ENCODE peak calls at places on chromosomes 6 and 20, in ten cellular contexts. J is lower leg skin; E is activated T-cell treated with anti-CD3 and anti-CD28 coated beads, Interleukin-2, amount 50 U/mL, for 48 hours; C is activated naive CD4-positive, alpha-beta T cell; A is RPMI7951; V is ELF-1; R is BE2C; M is HFFc6; Z is tibial nerve; S is amniotic stem cell. T is an unnamed sample.

GRCh38 chr6:166619912-166620311 is 7.1 kb downstream of the RPS6KA2 start:
- DNase-seq in J (peak), E (no peak), C (no peak), A (peak), V (no peak), R (no peak), M (peak), Z (peak), S (peak), T (no peak)

GRCh38 chr6:44932651-44933091 is 395.5 kb upstream of the RUNX2 start:
- DNase-seq in J (no peak), E (no peak), C (peak), A (no peak), V (no peak), R (no peak), M (no peak), Z (no peak), S (no peak), T (no peak)

GRCh38 chr6:30942338-30943060 is 1.7 kb downstream of the MUCL3 start:
- DNase-seq in J (peak), E (no peak), C (no peak), A (peak), V (peak), R (no peak), M (peak), Z (peak), S (peak), T (no peak)

GRCh38 chr20:62523473-62524203 is 47.8 kb upstream of the GATA5 start:
- DNase-seq in J (no peak), E (peak), C (peak), A (peak), V (peak), R (no peak), M (no peak), Z (no peak), S (no peak), T (no peak)

GRCh38 chr6:1496836-1497592 is 107.6 kb downstream of the FOXF2 start:
- DNase-seq in J (no peak), E (no peak), C (no peak), A (no peak), V (no peak), R (no peak), M (no peak), Z (no peak), S (no peak), T (no peak)

GRCh38 chr6:26251354-26252081 is 113.5 kb upstream of the BTN3A2 start:
- DNase-seq in J (peak), E (peak), C (peak), A (peak), V (peak), R (peak), M (peak), Z (peak), S (peak), T (peak)

GRCh38 chr20:53706511-53707031 is 112.9 kb upstream of the ZNF217 start:
- DNase-seq in J (no peak), E (no peak), C (no peak), A (peak), V (no peak), R (no peak), M (no peak), Z (no peak), S (peak), T (no peak)

GRCh38 chr6:159052720-159053119 is 7.9 kb upstream of the TAGAP start:
- DNase-seq in J (no peak), E (no peak), C (no peak), A (no peak), V (no peak), R (no peak), M (no peak), Z (no peak), S (no peak), T (no peak)

GRCh38 chr6:71405416-71405815 is 116.8 kb downstream of the OGFRL1 start:
- DNase-seq in J (no peak), E (no peak), C (no peak), A (no peak), V (no peak), R (no peak), M (no peak), Z (no peak), S (no peak), T (no peak)

GRCh38 chr6:57158658-57159057 is 13.5 kb upstream of the BAG2 start:
- DNase-seq in J (no peak), E (no peak), C (no peak), A (peak), V (no peak), R (no peak), M (peak), Z (no peak), S (no peak), T (no peak)

GRCh38 chr6:90222724-90223198 is 73.9 kb downstream of the BACH2 start:
- DNase-seq in J (peak), E (peak), C (no peak), A (peak), V (no peak), R (no peak), M (no peak), Z (no peak), S (no peak), T (no peak)

GRCh38 chr6:125746019-125746414 is 3.4 kb upstream of the HEY2 start:
- DNase-seq in J (no peak), E (no peak), C (no peak), A (no peak), V (no peak), R (no peak), M (no peak), Z (no peak), S (no peak), T (no peak)

GRCh38 chr20:4713401-4713800 is 8.3 kb upstream of the PRND start:
- DNase-seq in J (no peak), E (peak), C (no peak), A (peak), V (no peak), R (no peak), M (no peak), Z (no peak), S (no peak), T (no peak)

GRCh38 chr6:130810307-130811030 is 16.7 kb upstream of the SMLR1 start:
- DNase-seq in J (no peak), E (no peak), C (no peak), A (peak), V (no peak), R (no peak), M (peak), Z (no peak), S (no peak), T (no peak)

GRCh38 chr6:24581084-24581669 is 64.8 kb downstream of the KIAA0319 start:
- DNase-seq in J (peak), E (peak), C (peak), A (peak), V (peak), R (peak), M (peak), Z (peak), S (peak), T (no peak)

GRCh38 chr6:53397283-53397682 is 48.5 kb upstream of the ELOVL5 start:
- DNase-seq in J (no peak), E (no peak), C (no peak), A (no peak), V (no peak), R (no peak), M (no peak), Z (no peak), S (no peak), T (no peak)

GRCh38 chr6:134389129-134389528 is 71.2 kb upstream of the SGK1 start:
- DNase-seq in J (no peak), E (no peak), C (no peak), A (no peak), V (no peak), R (no peak), M (no peak), Z (no peak), S (no peak), T (no peak)

GRCh38 chr20:7094438-7094997 is 327.0 kb downstream of the BMP2 start:
- DNase-seq in J (no peak), E (peak), C (no peak), A (peak), V (peak), R (peak), M (no peak), Z (no peak), S (no peak), T (no peak)

GRCh38 chr6:99613705-99614429 is 7.2 kb downstream of the PRDM13 start:
- DNase-seq in J (no peak), E (peak), C (no peak), A (no peak), V (peak), R (no peak), M (no peak), Z (no peak), S (no peak), T (no peak)

GRCh38 chr6:46437671-46438221 is 53.5 kb downstream of the RCAN2 start:
- DNase-seq in J (no peak), E (no peak), C (no peak), A (peak), V (no peak), R (no peak), M (peak), Z (no peak), S (no peak), T (no peak)

GRCh38 chr20:61558726-61559125 is 306.7 kb downstream of the CDH4 start:
- DNase-seq in J (no peak), E (no peak), C (no peak), A (peak), V (no peak), R (no peak), M (peak), Z (no peak), S (no peak), T (no peak)

GRCh38 chr20:51500311-51500710 is 42.2 kb downstream of the NFATC2 start:
- DNase-seq in J (peak), E (no peak), C (peak), A (no peak), V (no peak), R (no peak), M (no peak), Z (no peak), S (no peak), T (no peak)

GRCh38 chr20:25580711-25581110 is 4.6 kb downstream of the NINL start:
- DNase-seq in J (peak), E (no peak), C (no peak), A (no peak), V (no peak), R (no peak), M (no peak), Z (no peak), S (no peak), T (no peak)

GRCh38 chr6:12585497-12585958 is 131.0 kb upstream of the PHACTR1 start:
- DNase-seq in J (no peak), E (no peak), C (no peak), A (peak), V (no peak), R (no peak), M (no peak), Z (no peak), S (no peak), T (no peak)

GRCh38 chr6:99603421-99604160 is 3.0 kb upstream of the PRDM13 start:
- DNase-seq in J (no peak), E (peak), C (no peak), A (peak), V (peak), R (no peak), M (no peak), Z (no peak), S (no peak), T (no peak)

GRCh38 chr20:2289475-2289874 is 6.3 kb upstream of the TGM3 start:
- DNase-seq in J (peak), E (no peak), C (no peak), A (peak), V (peak), R (no peak), M (no peak), Z (no peak), S (no peak), T (no peak)

GRCh38 chr6:166441641-166442078 is 58.9 kb upstream of the MPC1 start:
- DNase-seq in J (peak), E (no peak), C (no peak), A (no peak), V (no peak), R (no peak), M (no peak), Z (no peak), S (no peak), T (no peak)

GRCh38 chr6:136969930-136970329 is 47.8 kb downstream of the SLC35D3 start:
- DNase-seq in J (no peak), E (no peak), C (no peak), A (no peak), V (no peak), R (peak), M (no peak), Z (no peak), S (no peak), T (no peak)

GRCh38 chr20:25284131-25284601 is 36.3 kb downstream of the PYGB start:
- DNase-seq in J (peak), E (no peak), C (no peak), A (no peak), V (no peak), R (peak), M (no peak), Z (no peak), S (no peak), T (peak)

GRCh38 chr20:40279390-40279789 is 409.6 kb downstream of the MAFB start:
- DNase-seq in J (no peak), E (no peak), C (no peak), A (peak), V (peak), R (peak), M (peak), Z (peak), S (no peak), T (no peak)

GRCh38 chr6:35318200-35318844 is 20.7 kb downstream of the DEF6 start:
- DNase-seq in J (peak), E (peak), C (no peak), A (peak), V (peak), R (peak), M (peak), Z (peak), S (peak), T (peak)

GRCh38 chr6:21594427-21595264 is 1.1 kb downstream of the SOX4 start:
- DNase-seq in J (peak), E (peak), C (peak), A (peak), V (peak), R (peak), M (peak), Z (peak), S (no peak), T (peak)

GRCh38 chr6:15260099-15260821 is 14.4 kb downstream of the JARID2 start:
- DNase-seq in J (no peak), E (no peak), C (no peak), A (peak), V (no peak), R (no peak), M (no peak), Z (no peak), S (no peak), T (no peak)

GRCh38 chr6:38492031-38492430 is 147.7 kb downstream of the BTBD9 start:
- DNase-seq in J (no peak), E (no peak), C (no peak), A (no peak), V (no peak), R (no peak), M (no peak), Z (no peak), S (no peak), T (no peak)

T was measured in ascending aorta.